ENCODE peak calls at places on chromosomes 11 and 22, in ten cellular contexts. A, E, V, Z, H, Q, G, I, T and U are unnamed samples.

GRCh38 chr11:68006606-68007166 is 2.8 kb upstream of the UNC93B1 start:
- DNase-seq in A (no peak), E (no peak), V (no peak), Z (no peak), H (no peak), Q (no peak), G (no peak), I (no peak), T (no peak), U (no peak)

GRCh38 chr11:2580061-2580421 is 119.8 kb downstream of the KCNQ1OT1 start:
- DNase-seq in A (no peak), E (peak), V (no peak), Z (peak), H (no peak), Q (no peak), G (no peak), I (no peak), T (no peak), U (no peak)

GRCh38 chr11:18379201-18379600 is 15.2 kb upstream of the LDHA start:
- DNase-seq in A (no peak), E (no peak), V (no peak), Z (no peak), H (no peak), Q (no peak), G (no peak), I (no peak), T (no peak), U (no peak)

GRCh38 chr22:35582861-35583670 is 34.1 kb downstream of the MB start:
- DNase-seq in A (peak), E (peak), V (no peak), Z (peak), H (peak), Q (peak), G (peak), I (peak), T (no peak), U (peak)

GRCh38 chr11:110297082-110297725 is 790 bp upstream of the RDX start:
- DNase-seq in A (no peak), E (no peak), V (no peak), Z (no peak), H (no peak), Q (peak), G (peak), I (no peak), T (no peak), U (peak)

GRCh38 chr22:25880524-25880923 is 138.5 kb downstream of the MYO18B start:
- DNase-seq in A (no peak), E (no peak), V (no peak), Z (no peak), H (no peak), Q (no peak), G (no peak), I (no peak), T (no peak), U (no peak)

GRCh38 chr22:36253523-36254490 is 874 bp downstream of the APOL1 start:
- DNase-seq in A (peak), E (no peak), V (no peak), Z (no peak), H (no peak), Q (no peak), G (no peak), I (no peak), T (no peak), U (no peak)

GRCh38 chr11:116703421-116703820 is 69.4 kb downstream of the BUD13 start:
- DNase-seq in A (no peak), E (no peak), V (no peak), Z (peak), H (peak), Q (no peak), G (no peak), I (no peak), T (no peak), U (no peak)

GRCh38 chr11:6932150-6932549 is 5.9 kb downstream of the ZNF215 start:
- DNase-seq in A (no peak), E (no peak), V (no peak), Z (no peak), H (no peak), Q (no peak), G (no peak), I (no peak), T (no peak), U (no peak)